ENCODE peak calls at places on chromosomes 11 and 22, in five cellular contexts. One of them, this sample, is unnamed.

GRCh38 chr11:5204787-5205186 is 4.3 kb upstream of the OR51V1 start:
- DNase-seq in cardiac muscle cell: peak
- DNase-seq in GM13977: peak
- DNase-seq in NCI-H446 treated with DMSO at 0.1 percent for 48 hours: no peak
- DNase-seq in Caki2: peak
- DNase-seq in this sample: no peak

GRCh38 chr22:45524966-45525365 is 22.3 kb downstream of the FBLN1 start:
- DNase-seq in cardiac muscle cell: no peak
- DNase-seq in Caki2: no peak
- DNase-seq in GM13977: no peak
- DNase-seq in NCI-H446 treated with DMSO at 0.1 percent for 48 hours: no peak
- DNase-seq in this sample: no peak

GRCh38 chr11:96204721-96205459 is 138.1 kb downstream of the MAML2 start:
- DNase-seq in cardiac muscle cell: no peak
- DNase-seq in Caki2: no peak
- DNase-seq in NCI-H446 treated with DMSO at 0.1 percent for 48 hours: peak
- DNase-seq in GM13977: no peak
- DNase-seq in this sample: no peak

GRCh38 chr11:74684661-74685060 is 46.6 kb downstream of the CHRDL2 start:
- DNase-seq in NCI-H446 treated with DMSO at 0.1 percent for 48 hours: no peak
- DNase-seq in cardiac muscle cell: no peak
- DNase-seq in Caki2: no peak
- DNase-seq in GM13977: no peak
- DNase-seq in this sample: no peak

GRCh38 chr11:6606471-6607189 is 3.1 kb downstream of the ILK start:
- DNase-seq in Caki2: peak
- DNase-seq in NCI-H446 treated with DMSO at 0.1 percent for 48 hours: peak
- DNase-seq in cardiac muscle cell: peak
- DNase-seq in GM13977: peak
- DNase-seq in this sample: peak

GRCh38 chr22:39469326-39469680 is 12.5 kb downstream of the MGAT3 start:
- DNase-seq in NCI-H446 treated with DMSO at 0.1 percent for 48 hours: no peak
- DNase-seq in cardiac muscle cell: no peak
- DNase-seq in GM13977: no peak
- DNase-seq in Caki2: no peak
- DNase-seq in this sample: no peak

GRCh38 chr11:3412837-3413236 is 33.9 kb upstream of the ZNF195 start:
- DNase-seq in cardiac muscle cell: no peak
- DNase-seq in Caki2: no peak
- DNase-seq in NCI-H446 treated with DMSO at 0.1 percent for 48 hours: no peak
- DNase-seq in GM13977: no peak
- DNase-seq in this sample: no peak

GRCh38 chr11:95641506-95641905 is 148.1 kb downstream of the FAM76B start:
- DNase-seq in cardiac muscle cell: no peak
- DNase-seq in NCI-H446 treated with DMSO at 0.1 percent for 48 hours: peak
- DNase-seq in GM13977: peak
- DNase-seq in Caki2: no peak
- DNase-seq in this sample: peak

GRCh38 chr11:49208006-49208721 is at the start of gene FOLH1:
- DNase-seq in GM13977: peak
- DNase-seq in NCI-H446 treated with DMSO at 0.1 percent for 48 hours: no peak
- DNase-seq in cardiac muscle cell: peak
- DNase-seq in Caki2: no peak
- DNase-seq in this sample: peak

GRCh38 chr22:48885271-48885918 is 942.3 kb downstream of the BRD1 start:
- DNase-seq in NCI-H446 treated with DMSO at 0.1 percent for 48 hours: no peak
- DNase-seq in Caki2: no peak
- DNase-seq in cardiac muscle cell: no peak
- DNase-seq in GM13977: no peak
- DNase-seq in this sample: no peak

GRCh38 chr11:818396-819128 is at the start of gene PNPLA2:
- DNase-seq in Caki2: peak
- DNase-seq in NCI-H446 treated with DMSO at 0.1 percent for 48 hours: no peak
- DNase-seq in GM13977: no peak
- DNase-seq in cardiac muscle cell: peak
- DNase-seq in this sample: no peak

GRCh38 chr11:45921561-45922424 is 663 bp upstream of the LARGE2 start:
- DNase-seq in Caki2: no peak
- DNase-seq in cardiac muscle cell: no peak
- DNase-seq in NCI-H446 treated with DMSO at 0.1 percent for 48 hours: no peak
- DNase-seq in GM13977: peak
- DNase-seq in this sample: peak

GRCh38 chr11:3007404-3008010 is 15.4 kb upstream of the NAP1L4 start:
- DNase-seq in Caki2: no peak
- DNase-seq in GM13977: no peak
- DNase-seq in cardiac muscle cell: no peak
- DNase-seq in NCI-H446 treated with DMSO at 0.1 percent for 48 hours: no peak
- DNase-seq in this sample: no peak

GRCh38 chr22:34105461-34106062 is 185.3 kb upstream of the LARGE1 start:
- DNase-seq in NCI-H446 treated with DMSO at 0.1 percent for 48 hours: no peak
- DNase-seq in Caki2: peak
- DNase-seq in GM13977: peak
- DNase-seq in cardiac muscle cell: no peak
- DNase-seq in this sample: peak

GRCh38 chr11:68149417-68149816 is 28.2 kb upstream of the CHKA start:
- DNase-seq in NCI-H446 treated with DMSO at 0.1 percent for 48 hours: no peak
- DNase-seq in Caki2: no peak
- DNase-seq in GM13977: no peak
- DNase-seq in cardiac muscle cell: no peak
- DNase-seq in this sample: no peak

GRCh38 chr22:36873614-36874308 is 13.0 kb downstream of the NCF4 start:
- DNase-seq in GM13977: peak
- DNase-seq in cardiac muscle cell: peak
- DNase-seq in Caki2: peak
- DNase-seq in NCI-H446 treated with DMSO at 0.1 percent for 48 hours: peak
- DNase-seq in this sample: no peak

GRCh38 chr11:34501962-34502361 is 11.6 kb downstream of the ELF5 start:
- DNase-seq in NCI-H446 treated with DMSO at 0.1 percent for 48 hours: no peak
- DNase-seq in cardiac muscle cell: peak
- DNase-seq in Caki2: no peak
- DNase-seq in GM13977: no peak
- DNase-seq in this sample: peak